ENCODE peak calls at places on chromosomes 12 and 14, in eight cellular contexts. X is breast epithelium, I is right atrium auricular region, C is left ventricle myocardium inferior, T is IMR-90, S is mucosa of descending colon, O is body of pancreas, V is esophagus squamous epithelium. N is an unnamed sample. For H3K36me3, the result is how much of the 10 kb centered on the place peaks cover.

GRCh38 chr14:56172571-56172971 is 54.4 kb downstream of the PELI2 start:
- DNase-seq in X (no peak), I (no peak), C (no peak), T (peak), S (no peak), O (no peak), V (no peak), N (no peak)

GRCh38 chr12:8844665-8845064 is 22.2 kb downstream of the A2ML1 start:
- DNase-seq in X (peak), I (no peak), C (peak), T (peak), S (no peak), O (peak), V (no peak), N (peak)

GRCh38 chr12:69988601-69989194 is 163.7 kb downstream of the MYRFL start:
- DNase-seq in X (no peak), I (no peak), C (no peak), T (peak), S (no peak), O (no peak), V (no peak), N (no peak)

GRCh38 chr12:32737715-32738114 is 18.0 kb downstream of the YARS2 start:
- DNase-seq in X (no peak), I (no peak), C (no peak), T (no peak), S (no peak), O (no peak), V (no peak), N (no peak)

GRCh38 chr14:36884049-36884448 is 222.4 kb downstream of the PAX9 start:
- DNase-seq in X (no peak), I (no peak), C (no peak), T (no peak), S (no peak), O (no peak), V (no peak), N (no peak)

GRCh38 chr14:71363961-71364360 is 456.7 kb downstream of the PCNX1 start:
- DNase-seq in X (no peak), I (no peak), C (no peak), T (peak), S (no peak), O (no peak), V (no peak), N (no peak)

GRCh38 chr14:56135001-56135400 is 16.8 kb downstream of the PELI2 start:
- DNase-seq in X (no peak), I (no peak), C (no peak), T (no peak), S (no peak), O (peak), V (no peak), N (no peak)

GRCh38 chr12:42372154-42372791 is 46.3 kb downstream of the PPHLN1 start:
- DNase-seq in X (no peak), I (no peak), C (no peak), T (peak), S (no peak), O (no peak), V (no peak), N (peak)

GRCh38 chr12:20443216-20443615 is 74.9 kb downstream of the PDE3A start:
- DNase-seq in X (no peak), I (no peak), C (no peak), T (no peak), S (no peak), O (no peak), V (no peak), N (no peak)

GRCh38 chr12:28446031-28446430 is 255.8 kb downstream of the CCDC91 start:
- DNase-seq in X (no peak), I (no peak), C (no peak), T (peak), S (no peak), O (no peak), V (no peak), N (no peak)

GRCh38 chr12:64452559-64453329 is 824 bp downstream of the TBK1 start:
- DNase-seq in X (no peak), I (no peak), C (no peak), T (peak), S (no peak), O (no peak), V (no peak), N (no peak)

GRCh38 chr12:8995021-8995775 is 5.9 kb downstream of the KLRG1 start:
- DNase-seq in X (no peak), I (no peak), C (no peak), T (no peak), S (no peak), O (no peak), V (no peak), N (no peak)

GRCh38 chr12:5267603-5268423 is 164.1 kb upstream of the NTF3 start:
- DNase-seq in X (no peak), I (no peak), C (no peak), T (peak), S (no peak), O (no peak), V (no peak), N (no peak)

GRCh38 chr14:104334812-104335161 is 196.4 kb downstream of the KIF26A start:
- DNase-seq in X (peak), I (no peak), C (no peak), T (no peak), S (no peak), O (no peak), V (no peak), N (no peak)

GRCh38 chr14:64786296-64787149 is 82.3 kb downstream of the PLEKHG3 start:
- DNase-seq in X (no peak), I (no peak), C (no peak), T (peak), S (no peak), O (peak), V (no peak), N (no peak)

GRCh38 chr12:31518680-31519227 is 72.2 kb downstream of the DENND5B start:
- DNase-seq in X (no peak), I (no peak), C (no peak), T (peak), S (no peak), O (peak), V (no peak), N (peak)

GRCh38 chr14:81323621-81324400 is 76.3 kb downstream of the STON2 start:
- DNase-seq in X (peak), I (no peak), C (no peak), T (no peak), S (peak), O (peak), V (no peak), N (no peak)

GRCh38 chr12:3275171-3276041 is 198.2 kb downstream of the TSPAN9 start:
- DNase-seq in X (peak), I (no peak), C (peak), T (peak), S (peak), O (peak), V (no peak), N (peak)

GRCh38 chr12:72699362-72699761 is 427.2 kb downstream of the TRHDE start:
- DNase-seq in X (no peak), I (no peak), C (no peak), T (no peak), S (no peak), O (no peak), V (no peak), N (no peak)

GRCh38 chr12:104823985-104824441 is 134.1 kb downstream of the SLC41A2 start:
- DNase-seq in X (no peak), I (no peak), C (no peak), T (no peak), S (no peak), O (no peak), V (no peak), N (no peak)

GRCh38 chr12:26172478-26172877 is 22.9 kb upstream of the SSPN start:
- DNase-seq in X (no peak), I (no peak), C (no peak), T (no peak), S (no peak), O (no peak), V (no peak), N (no peak)

GRCh38 chr12:20154060-20154459 is 214.3 kb upstream of the PDE3A start:
- DNase-seq in X (no peak), I (no peak), C (no peak), T (peak), S (no peak), O (no peak), V (no peak), N (no peak)

GRCh38 chr14:30193791-30194407 is 266.3 kb upstream of the PRKD1 start:
- DNase-seq in X (no peak), I (no peak), C (no peak), T (peak), S (no peak), O (no peak), V (no peak), N (no peak)

GRCh38 chr12:89862511-89863331 is 154.1 kb upstream of the ATP2B1 start:
- DNase-seq in X (no peak), I (no peak), C (no peak), T (no peak), S (no peak), O (no peak), V (no peak), N (peak)

GRCh38 chr12:109387425-109388166 is 39.9 kb downstream of the MYO1H start:
- DNase-seq in X (no peak), I (no peak), C (no peak), T (peak), S (peak), O (no peak), V (no peak), N (no peak)

GRCh38 chr12:80325167-80325959 is 118.7 kb upstream of the PTPRQ start:
- DNase-seq in X (no peak), I (no peak), C (no peak), T (no peak), S (no peak), O (no peak), V (no peak), N (no peak)

GRCh38 chr14:56812364-56813103 is 2.3 kb upstream of the OTX2 start:
- DNase-seq in X (no peak), I (no peak), C (no peak), T (no peak), S (no peak), O (no peak), V (no peak), N (no peak)

GRCh38 chr14:22871962-22872832 is 657 bp downstream of the LRP10 start:
- DNase-seq in X (peak), I (peak), C (peak), T (peak), S (peak), O (peak), V (no peak), N (peak)

GRCh38 chr12:93599192-93599591 is 26.7 kb downstream of the SOCS2 start:
- DNase-seq in X (no peak), I (no peak), C (no peak), T (no peak), S (no peak), O (no peak), V (no peak), N (no peak)

GRCh38 chr12:57536597-57536942 is 10.4 kb downstream of the DCTN2 start:
- DNase-seq in X (no peak), I (no peak), C (no peak), T (no peak), S (no peak), O (no peak), V (no peak), N (no peak)
- H3K4me3 ChIP-seq in X (no peak), I (no peak), C (no peak), T (no peak), S (no peak), O (no peak), V (no peak), N (no peak)

GRCh38 chr12:56162468-56163290 is 4.5 kb downstream of the MYL6 start:
- DNase-seq in X (no peak), I (no peak), C (no peak), T (no peak), S (no peak), O (no peak), V (no peak), N (no peak)
- H3K36me3 ChIP-seq in X (under half), I (half or more), C (half or more), T (half or more), S (under half), O (under half), V (half or more), N (under half)

GRCh38 chr12:6554168-6554989 is 1.5 kb downstream of the IFFO1 start:
- DNase-seq in X (no peak), I (peak), C (peak), T (peak), S (peak), O (peak), V (no peak), N (peak)

GRCh38 chr12:6554990-6555691 is 701 bp downstream of the IFFO1 start:
- DNase-seq in X (no peak), I (no peak), C (no peak), T (no peak), S (no peak), O (no peak), V (no peak), N (peak)

GRCh38 chr12:6552140-6552551 is 3.7 kb downstream of the IFFO1 start:
- DNase-seq in X (no peak), I (no peak), C (peak), T (no peak), S (no peak), O (no peak), V (no peak), N (peak)

GRCh38 chr12:6551496-6552139 is 4.2 kb downstream of the IFFO1 start:
- DNase-seq in X (no peak), I (peak), C (peak), T (peak), S (no peak), O (no peak), V (no peak), N (no peak)

GRCh38 chr12:6553051-6553868 is 2.6 kb downstream of the IFFO1 start:
- DNase-seq in X (no peak), I (peak), C (peak), T (peak), S (no peak), O (no peak), V (no peak), N (no peak)
- H3K4me3 ChIP-seq in X (peak), I (peak), C (peak), T (no peak), S (no peak), O (no peak), V (peak), N (peak)

GRCh38 chr12:119994892-119995658 is 6.0 kb downstream of the BICDL1 start:
- DNase-seq in X (no peak), I (no peak), C (no peak), T (no peak), S (no peak), O (no peak), V (no peak), N (no peak)

GRCh38 chr12:119996417-119996816 is 7.4 kb downstream of the BICDL1 start:
- DNase-seq in X (no peak), I (no peak), C (no peak), T (no peak), S (no peak), O (no peak), V (no peak), N (no peak)

GRCh38 chr12:120000556-120000955 is 11.5 kb downstream of the BICDL1 start:
- DNase-seq in X (no peak), I (no peak), C (no peak), T (no peak), S (no peak), O (no peak), V (no peak), N (no peak)

DNA sequence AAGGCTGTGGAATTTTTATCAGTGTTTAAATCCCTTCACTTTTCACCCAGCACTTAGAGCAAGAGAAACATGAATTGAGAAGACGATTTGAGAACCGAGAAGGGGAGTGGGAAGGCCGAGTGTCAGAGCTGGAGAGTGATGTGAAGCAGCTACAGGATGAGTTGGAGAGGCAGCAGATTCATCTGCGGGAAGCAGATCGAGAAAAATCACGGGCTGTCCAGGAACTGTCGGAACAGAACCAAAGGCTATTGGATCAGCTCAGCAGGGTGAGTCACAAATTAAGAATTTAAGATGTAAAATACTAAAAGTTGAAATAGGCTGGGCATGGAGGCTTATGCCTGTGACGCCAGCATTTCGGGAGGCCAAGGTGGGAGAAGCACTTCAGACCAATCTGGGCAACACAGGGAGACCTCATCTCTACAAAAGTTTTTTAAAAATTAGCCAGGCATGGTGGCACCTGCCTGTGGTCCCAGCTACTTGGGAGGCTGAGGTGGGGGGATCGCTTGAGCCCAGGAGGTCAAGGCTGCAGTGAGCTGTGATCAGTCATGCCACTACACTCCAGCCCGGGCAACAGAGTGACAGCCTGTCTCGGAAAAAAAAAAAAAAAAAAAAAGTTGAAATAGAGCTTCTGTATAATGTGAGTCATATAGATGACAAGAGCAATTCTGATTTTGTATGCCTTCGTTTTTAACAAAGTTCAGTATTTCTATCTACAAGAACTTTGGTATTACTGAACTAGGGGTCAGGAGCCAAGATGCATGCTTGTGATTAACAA is 9.6 kb downstream of the BICDL1 start:
- DNase-seq in X (no peak), I (no peak), C (no peak), T (no peak), S (no peak), O (no peak), V (no peak), N (no peak)
- H3K36me3 ChIP-seq in X (under half), I (under half), C (under half), T (under half), S (under half), O (under half), V (under half), N (under half)

GRCh38 chr14:95140060-95140858 is 17.1 kb downstream of the DICER1 start:
- DNase-seq in X (no peak), I (no peak), C (no peak), T (peak), S (no peak), O (no peak), V (no peak), N (no peak)
- H3K4me3 ChIP-seq in X (no peak), I (no peak), C (no peak), T (no peak), S (no peak), O (no peak), V (no peak), N (no peak)

GRCh38 chr12:55937956-55938355 is 7.0 kb downstream of the DGKA start:
- DNase-seq in X (no peak), I (no peak), C (no peak), T (peak), S (no peak), O (no peak), V (no peak), N (no peak)

GRCh38 chr12:55942577-55943136 is 11.7 kb downstream of the DGKA start:
- DNase-seq in X (no peak), I (no peak), C (no peak), T (no peak), S (no peak), O (no peak), V (no peak), N (no peak)

GRCh38 chr12:55938826-55939501 is 8.0 kb downstream of the DGKA start:
- DNase-seq in X (no peak), I (no peak), C (no peak), T (no peak), S (no peak), O (no peak), V (no peak), N (no peak)

GRCh38 chr12:55942055-55942454 is 11.1 kb downstream of the DGKA start:
- DNase-seq in X (no peak), I (no peak), C (no peak), T (no peak), S (no peak), O (no peak), V (no peak), N (no peak)

GRCh38 chr12:55940065-55940732 is 9.2 kb downstream of the DGKA start:
- DNase-seq in X (peak), I (peak), C (peak), T (peak), S (peak), O (peak), V (no peak), N (peak)
- H3K36me3 ChIP-seq in X (under half), I (under half), C (under half), T (under half), S (under half), O (under half), V (half or more), N (under half)